ENCODE peak calls at places on chromosomes 12 and 14, in five cellular contexts. One of them, this sample, is unnamed.

GRCh38 chr12:3644103-3644502 is 108.8 kb downstream of the CRACR2A start:
- DNase-seq in right cardiac atrium: no peak
- DNase-seq in Daoy: no peak
- DNase-seq in fibroblast of lung: no peak
- DNase-seq in astrocyte of the hippocampus: no peak
- DNase-seq in this sample: no peak

GRCh38 chr14:76653875-76654572 is 107.2 kb upstream of the VASH1 start:
- DNase-seq in right cardiac atrium: no peak
- DNase-seq in Daoy: no peak
- DNase-seq in fibroblast of lung: no peak
- DNase-seq in astrocyte of the hippocampus: no peak
- DNase-seq in this sample: no peak

GRCh38 chr14:96587823-96588385 is 85.7 kb downstream of the PAPOLA start:
- DNase-seq in right cardiac atrium: no peak
- DNase-seq in Daoy: no peak
- DNase-seq in fibroblast of lung: no peak
- DNase-seq in astrocyte of the hippocampus: no peak
- DNase-seq in this sample: no peak

GRCh38 chr14:65100905-65101541 is 1.3 kb downstream of the MAX start:
- DNase-seq in right cardiac atrium: no peak
- DNase-seq in Daoy: no peak
- DNase-seq in fibroblast of lung: peak
- DNase-seq in astrocyte of the hippocampus: peak
- DNase-seq in this sample: no peak

GRCh38 chr12:29278673-29279420 is 102.1 kb downstream of the ERGIC2 start:
- DNase-seq in right cardiac atrium: no peak
- DNase-seq in Daoy: no peak
- DNase-seq in fibroblast of lung: no peak
- DNase-seq in astrocyte of the hippocampus: no peak
- DNase-seq in this sample: no peak

GRCh38 chr12:30970559-30971202 is 44.1 kb downstream of the TSPAN11 start:
- DNase-seq in right cardiac atrium: peak
- DNase-seq in Daoy: no peak
- DNase-seq in fibroblast of lung: no peak
- DNase-seq in astrocyte of the hippocampus: no peak
- DNase-seq in this sample: no peak

GRCh38 chr12:75933136-75933535 is 98.4 kb downstream of the PHLDA1 start:
- DNase-seq in right cardiac atrium: no peak
- DNase-seq in Daoy: peak
- DNase-seq in fibroblast of lung: peak
- DNase-seq in astrocyte of the hippocampus: peak
- DNase-seq in this sample: no peak

GRCh38 chr12:122174155-122174845 is at the start of gene IL31:
- DNase-seq in right cardiac atrium: no peak
- DNase-seq in Daoy: no peak
- DNase-seq in fibroblast of lung: no peak
- DNase-seq in astrocyte of the hippocampus: no peak
- DNase-seq in this sample: no peak

GRCh38 chr12:51905507-51906438 is 1.5 kb upstream of the ACVRL1 start:
- DNase-seq in right cardiac atrium: peak
- DNase-seq in Daoy: no peak
- DNase-seq in fibroblast of lung: peak
- DNase-seq in astrocyte of the hippocampus: no peak
- DNase-seq in this sample: no peak

GRCh38 chr12:42285431-42285830 is 40.5 kb downstream of the ZCRB1 start:
- DNase-seq in right cardiac atrium: no peak
- DNase-seq in Daoy: no peak
- DNase-seq in fibroblast of lung: no peak
- DNase-seq in astrocyte of the hippocampus: no peak
- DNase-seq in this sample: no peak

GRCh38 chr12:59459966-59460365 is 135.9 kb upstream of the SLC16A7 start:
- DNase-seq in right cardiac atrium: no peak
- DNase-seq in Daoy: no peak
- DNase-seq in fibroblast of lung: peak
- DNase-seq in astrocyte of the hippocampus: peak
- DNase-seq in this sample: no peak

GRCh38 chr12:131673519-131674265 is 37.2 kb upstream of the SFSWAP start:
- DNase-seq in right cardiac atrium: no peak
- DNase-seq in Daoy: peak
- DNase-seq in fibroblast of lung: peak
- DNase-seq in astrocyte of the hippocampus: peak
- DNase-seq in this sample: no peak

GRCh38 chr14:85195872-85196477 is 334.0 kb upstream of the FLRT2 start:
- DNase-seq in right cardiac atrium: no peak
- DNase-seq in Daoy: no peak
- DNase-seq in fibroblast of lung: peak
- DNase-seq in astrocyte of the hippocampus: peak
- DNase-seq in this sample: no peak

GRCh38 chr12:113582521-113583218 is 111.0 kb upstream of the LHX5 start:
- DNase-seq in right cardiac atrium: no peak
- DNase-seq in Daoy: peak
- DNase-seq in fibroblast of lung: no peak
- DNase-seq in astrocyte of the hippocampus: no peak
- DNase-seq in this sample: no peak

GRCh38 chr14:105924951-105925591 is 398.7 kb downstream of the TMEM121 start:
- DNase-seq in right cardiac atrium: peak
- DNase-seq in Daoy: no peak
- DNase-seq in fibroblast of lung: no peak
- DNase-seq in astrocyte of the hippocampus: no peak
- DNase-seq in this sample: no peak

GRCh38 chr14:75972729-75973480 is 8.9 kb downstream of the TGFB3 start:
- DNase-seq in right cardiac atrium: no peak
- DNase-seq in Daoy: no peak
- DNase-seq in fibroblast of lung: no peak
- DNase-seq in astrocyte of the hippocampus: no peak
- DNase-seq in this sample: no peak

GRCh38 chr14:39491134-39491541 is 58.9 kb upstream of the FBXO33 start:
- DNase-seq in right cardiac atrium: no peak
- DNase-seq in Daoy: peak
- DNase-seq in fibroblast of lung: peak
- DNase-seq in astrocyte of the hippocampus: peak
- DNase-seq in this sample: no peak

GRCh38 chr12:31999692-32000091 is 40.5 kb downstream of the RESF1 start:
- DNase-seq in right cardiac atrium: no peak
- DNase-seq in Daoy: no peak
- DNase-seq in fibroblast of lung: no peak
- DNase-seq in astrocyte of the hippocampus: no peak
- DNase-seq in this sample: no peak

GRCh38 chr12:10940389-10940788 is 1.3 kb upstream of the TAS2R14 start:
- DNase-seq in right cardiac atrium: no peak
- DNase-seq in Daoy: peak
- DNase-seq in fibroblast of lung: peak
- DNase-seq in astrocyte of the hippocampus: peak
- DNase-seq in this sample: no peak

GRCh38 chr12:11581179-11581755 is 68.2 kb upstream of the ETV6 start:
- DNase-seq in right cardiac atrium: no peak
- DNase-seq in Daoy: peak
- DNase-seq in fibroblast of lung: peak
- DNase-seq in astrocyte of the hippocampus: peak
- DNase-seq in this sample: peak

GRCh38 chr12:6635856-6636521 is at the start of gene LPAR5:
- DNase-seq in right cardiac atrium: peak
- DNase-seq in Daoy: peak
- DNase-seq in fibroblast of lung: no peak
- DNase-seq in astrocyte of the hippocampus: peak
- DNase-seq in this sample: no peak

GRCh38 chr14:102293784-102294183 is 11.2 kb downstream of the MOK start:
- DNase-seq in right cardiac atrium: no peak
- DNase-seq in Daoy: peak
- DNase-seq in fibroblast of lung: peak
- DNase-seq in astrocyte of the hippocampus: peak
- DNase-seq in this sample: no peak

GRCh38 chr12:76272292-76272691 is 75.9 kb downstream of the BBS10 start:
- DNase-seq in right cardiac atrium: no peak
- DNase-seq in Daoy: no peak
- DNase-seq in fibroblast of lung: no peak
- DNase-seq in astrocyte of the hippocampus: peak
- DNase-seq in this sample: no peak

GRCh38 chr12:130334937-130335336 is 2.8 kb upstream of the PIWIL1 start:
- DNase-seq in right cardiac atrium: no peak
- DNase-seq in Daoy: peak
- DNase-seq in fibroblast of lung: no peak
- DNase-seq in astrocyte of the hippocampus: no peak
- DNase-seq in this sample: no peak

GRCh38 chr12:43921666-43922337 is 85.9 kb downstream of the TMEM117 start:
- DNase-seq in right cardiac atrium: no peak
- DNase-seq in Daoy: no peak
- DNase-seq in fibroblast of lung: no peak
- DNase-seq in astrocyte of the hippocampus: peak
- DNase-seq in this sample: no peak

GRCh38 chr12:49706351-49707126 is 666 bp downstream of the FMNL3 start:
- DNase-seq in right cardiac atrium: peak
- DNase-seq in Daoy: peak
- DNase-seq in fibroblast of lung: peak
- DNase-seq in astrocyte of the hippocampus: peak
- DNase-seq in this sample: no peak

GRCh38 chr12:54624316-54625279 is 10.1 kb downstream of the LACRT start:
- DNase-seq in right cardiac atrium: no peak
- DNase-seq in Daoy: no peak
- DNase-seq in fibroblast of lung: no peak
- DNase-seq in astrocyte of the hippocampus: no peak
- DNase-seq in this sample: no peak

GRCh38 chr12:27651201-27651600 is 45.0 kb upstream of the REP15 start:
- DNase-seq in right cardiac atrium: no peak
- DNase-seq in Daoy: peak
- DNase-seq in fibroblast of lung: no peak
- DNase-seq in astrocyte of the hippocampus: no peak
- DNase-seq in this sample: no peak

GRCh38 chr12:57632369-57632897 is 568 bp downstream of the B4GALNT1 start:
- DNase-seq in right cardiac atrium: peak
- DNase-seq in Daoy: peak
- DNase-seq in fibroblast of lung: no peak
- DNase-seq in astrocyte of the hippocampus: no peak
- DNase-seq in this sample: peak

GRCh38 chr14:100654814-100655795 is 67.9 kb upstream of the BEGAIN start:
- DNase-seq in right cardiac atrium: no peak
- DNase-seq in Daoy: peak
- DNase-seq in fibroblast of lung: no peak
- DNase-seq in astrocyte of the hippocampus: peak
- DNase-seq in this sample: no peak

GRCh38 chr12:13250416-13250815 is 53.9 kb downstream of the EMP1 start:
- DNase-seq in right cardiac atrium: no peak
- DNase-seq in Daoy: peak
- DNase-seq in fibroblast of lung: no peak
- DNase-seq in astrocyte of the hippocampus: peak
- DNase-seq in this sample: no peak

GRCh38 chr14:34554540-34555250 is 15.2 kb upstream of the EAPP start:
- DNase-seq in right cardiac atrium: no peak
- DNase-seq in Daoy: peak
- DNase-seq in fibroblast of lung: peak
- DNase-seq in astrocyte of the hippocampus: no peak
- DNase-seq in this sample: no peak